ENCODE peak calls at places on chromosomes 2 and 18, in eight cellular contexts. D is adipocyte, N is upper lobe of left lung, Y is neuronal stem cell, G is GM23248, X is right cardiac atrium, P is PC-9, R is cardiac muscle cell. O is an unnamed sample. For H3K27me3, the result is how much of the 10 kb centered on the place peaks cover.

GRCh38 chr2:6694555-6694954 is 171.2 kb downstream of the CMPK2 start:
- DNase-seq in D (no peak), N (no peak), Y (no peak), G (no peak), X (peak), P (no peak), R (no peak), O (no peak)

GRCh38 chr18:73777356-73778051 is 370.1 kb downstream of the FBXO15 start:
- DNase-seq in D (no peak), N (no peak), Y (no peak), G (no peak), X (no peak), P (no peak), R (no peak), O (no peak)

GRCh38 chr2:197946562-197946961 is 142.2 kb downstream of the PLCL1 start:
- DNase-seq in D (peak), N (no peak), Y (peak), G (peak), X (no peak), P (no peak), R (no peak), O (no peak)

GRCh38 chr2:222307978-222308479 is 9.2 kb upstream of the PAX3 start:
- DNase-seq in D (no peak), N (no peak), Y (no peak), G (no peak), X (no peak), P (no peak), R (no peak), O (no peak)

GRCh38 chr2:17857016-17857415 is 21.5 kb upstream of the KCNS3 start:
- DNase-seq in D (peak), N (no peak), Y (no peak), G (peak), X (no peak), P (peak), R (peak), O (no peak)

GRCh38 chr2:46471705-46472104 is 7.7 kb upstream of the TMEM247 start:
- DNase-seq in D (no peak), N (no peak), Y (no peak), G (no peak), X (no peak), P (no peak), R (no peak), O (no peak)

GRCh38 chr2:240932724-240933047 is 26.6 kb downstream of the CROCC2 start:
- DNase-seq in D (no peak), N (no peak), Y (no peak), G (no peak), X (peak), P (no peak), R (no peak), O (no peak)

GRCh38 chr2:25098056-25098455 is 56.2 kb downstream of the EFR3B start:
- DNase-seq in D (no peak), N (no peak), Y (no peak), G (no peak), X (no peak), P (no peak), R (no peak), O (no peak)

GRCh38 chr2:145484443-145485086 is 964.6 kb upstream of the ZEB2 start:
- DNase-seq in D (peak), N (no peak), Y (no peak), G (peak), X (no peak), P (peak), R (peak), O (no peak)

GRCh38 chr2:159077869-159078268 is 109.4 kb downstream of the TANC1 start:
- DNase-seq in D (peak), N (no peak), Y (no peak), G (no peak), X (no peak), P (no peak), R (no peak), O (no peak)

GRCh38 chr2:131567891-131568290 is 40.2 kb downstream of the CCDC74A start:
- DNase-seq in D (no peak), N (no peak), Y (no peak), G (peak), X (no peak), P (no peak), R (peak), O (no peak)

GRCh38 chr2:3959372-3959771 is 256.0 kb downstream of the DCDC2C start:
- DNase-seq in D (peak), N (no peak), Y (peak), G (peak), X (no peak), P (peak), R (peak), O (no peak)

GRCh38 chr2:239253705-239254104 is 147.1 kb downstream of the HDAC4 start:
- DNase-seq in D (no peak), N (no peak), Y (no peak), G (no peak), X (peak), P (no peak), R (no peak), O (no peak)

GRCh38 chr2:144166743-144167142 is 353.2 kb downstream of the ZEB2 start:
- DNase-seq in D (no peak), N (no peak), Y (no peak), G (no peak), X (no peak), P (no peak), R (no peak), O (no peak)

GRCh38 chr2:207763308-207763707 is 6.4 kb downstream of the FZD5 start:
- DNase-seq in D (no peak), N (no peak), Y (no peak), G (no peak), X (no peak), P (no peak), R (no peak), O (no peak)

GRCh38 chr2:230054079-230054478 is 14.6 kb downstream of the SLC16A14 start:
- DNase-seq in D (peak), N (no peak), Y (no peak), G (peak), X (no peak), P (peak), R (peak), O (no peak)

GRCh38 chr2:12421061-12421460 is 295.7 kb upstream of the TRIB2 start:
- DNase-seq in D (no peak), N (no peak), Y (no peak), G (no peak), X (no peak), P (no peak), R (no peak), O (no peak)

GRCh38 chr2:225120175-225120574 is 77.9 kb upstream of the DOCK10 start:
- DNase-seq in D (peak), N (no peak), Y (no peak), G (peak), X (no peak), P (no peak), R (no peak), O (no peak)

GRCh38 chr18:68779169-68779568 is 18.7 kb upstream of the CCDC102B start:
- DNase-seq in D (peak), N (no peak), Y (no peak), G (peak), X (no peak), P (peak), R (peak), O (no peak)

GRCh38 chr2:193584522-193584938 is 1389.8 kb upstream of the TMEFF2 start:
- DNase-seq in D (peak), N (no peak), Y (no peak), G (peak), X (no peak), P (no peak), R (peak), O (no peak)

GRCh38 chr18:61992285-61992684 is 99.5 kb upstream of the RNF152 start:
- DNase-seq in D (peak), N (no peak), Y (no peak), G (peak), X (no peak), P (peak), R (peak), O (no peak)

GRCh38 chr2:190221438-190221837 is 98.2 kb downstream of the HIBCH start:
- DNase-seq in D (no peak), N (no peak), Y (no peak), G (no peak), X (no peak), P (no peak), R (no peak), O (no peak)

GRCh38 chr2:72973566-72974435 is 56.5 kb downstream of the EMX1 start:
- DNase-seq in D (peak), N (peak), Y (peak), G (peak), X (no peak), P (peak), R (peak), O (peak)

GRCh38 chr2:154952346-154953010 is 254.0 kb downstream of the KCNJ3 start:
- DNase-seq in D (no peak), N (no peak), Y (peak), G (no peak), X (no peak), P (no peak), R (no peak), O (no peak)

GRCh38 chr18:56124186-56124585 is 514.2 kb downstream of the TXNL1 start:
- DNase-seq in D (peak), N (no peak), Y (no peak), G (peak), X (no peak), P (no peak), R (peak), O (no peak)

GRCh38 chr2:217459675-217460405 is 543.0 kb downstream of the TNS1 start:
- DNase-seq in D (no peak), N (no peak), Y (no peak), G (peak), X (no peak), P (no peak), R (no peak), O (no peak)

GRCh38 chr2:39603436-39603835 is 62.3 kb upstream of the TMEM178A start:
- DNase-seq in D (peak), N (no peak), Y (no peak), G (peak), X (no peak), P (no peak), R (peak), O (no peak)

GRCh38 chr2:104845552-104845931 is 8.4 kb upstream of the POU3F3 start:
- DNase-seq in D (no peak), N (no peak), Y (no peak), G (no peak), X (no peak), P (no peak), R (no peak), O (no peak)
- H3K27me3 ChIP-seq in D (half or more), N (under half), Y (half or more), G (half or more), X (under half), P (under half), R (half or more), O (under half)

DNA sequence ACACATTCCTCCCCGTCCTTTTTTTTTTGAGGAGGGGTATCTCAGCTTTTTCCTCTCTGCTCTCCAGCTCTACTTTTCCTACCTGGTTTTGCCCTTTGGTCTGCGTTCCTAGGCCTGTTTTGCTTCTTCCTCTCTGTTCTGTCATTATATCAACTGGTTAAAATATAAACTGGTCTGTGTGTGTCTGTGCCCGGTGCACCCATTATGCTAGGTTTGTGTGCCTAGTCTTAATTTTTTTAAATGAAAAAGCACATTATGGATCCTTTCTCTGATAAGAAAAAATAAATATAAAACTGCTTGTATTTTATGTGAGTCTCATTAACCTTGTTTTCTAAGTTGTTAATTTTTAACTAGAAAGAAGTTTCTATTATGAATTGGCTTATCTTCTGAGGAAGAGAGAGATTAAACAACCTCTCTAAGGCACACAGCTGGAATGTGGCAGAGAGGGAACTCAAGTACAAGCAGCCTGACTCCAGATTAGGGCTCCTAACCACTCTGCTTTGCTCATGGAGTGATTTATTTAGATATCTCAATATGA is 17.4 kb downstream of the SLC38A11 start:
- DNase-seq in D (no peak), N (no peak), Y (no peak), G (no peak), X (no peak), P (no peak), R (no peak), O (no peak)
- H3K4me3 ChIP-seq in D (no peak), N (no peak), Y (no peak), G (no peak), X (no peak), P (no peak), R (no peak), O (no peak)

DNA sequence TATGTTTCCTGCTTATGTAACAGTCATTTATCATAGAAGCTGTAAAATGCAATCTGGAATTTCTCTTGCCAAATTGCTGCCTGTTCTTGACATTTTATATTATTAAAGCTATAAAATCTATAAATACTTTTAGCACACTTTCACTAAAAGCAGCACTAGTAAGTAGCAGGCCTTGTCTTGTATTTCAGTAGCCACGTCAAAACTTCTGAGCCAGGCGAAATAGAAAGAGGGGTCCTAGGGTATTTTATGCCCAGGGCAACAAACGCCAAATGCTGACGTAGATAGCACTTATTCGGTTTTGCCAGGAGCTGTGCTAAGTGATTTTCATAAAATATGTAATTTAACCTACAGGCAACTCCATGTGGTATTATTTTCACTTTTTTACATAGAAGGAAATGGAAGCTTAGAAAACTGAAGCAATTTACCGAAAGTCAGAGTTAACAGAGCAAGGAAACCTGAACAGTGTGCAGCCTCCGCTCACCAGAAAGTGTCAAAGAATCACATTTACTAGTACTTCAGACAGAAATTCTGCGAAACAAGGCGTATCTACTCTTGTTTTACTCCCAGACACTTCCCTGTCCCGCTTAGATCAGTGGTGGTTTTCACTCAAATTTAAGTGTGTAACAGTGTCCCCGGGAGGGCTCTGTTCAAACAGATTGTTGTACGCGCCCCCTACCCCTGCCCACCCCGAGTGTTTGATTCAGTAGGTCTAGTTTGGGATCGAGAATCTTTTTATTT is 1.1 kb upstream of the CYP20A1 start:
- DNase-seq in D (no peak), N (no peak), Y (no peak), G (no peak), X (no peak), P (no peak), R (no peak), O (no peak)
- H3K27me3 ChIP-seq in D (under half), N (under half), Y (under half), G (under half), X (under half), P (under half), R (under half), O (under half)

GRCh38 chr18:46656326-46657114 is 500 bp downstream of the LOXHD1 start:
- DNase-seq in D (no peak), N (no peak), Y (no peak), G (no peak), X (no peak), P (no peak), R (no peak), O (no peak)
- H3K4me3 ChIP-seq in D (no peak), N (no peak), Y (no peak), G (no peak), X (no peak), P (no peak), R (no peak), O (no peak)

DNA sequence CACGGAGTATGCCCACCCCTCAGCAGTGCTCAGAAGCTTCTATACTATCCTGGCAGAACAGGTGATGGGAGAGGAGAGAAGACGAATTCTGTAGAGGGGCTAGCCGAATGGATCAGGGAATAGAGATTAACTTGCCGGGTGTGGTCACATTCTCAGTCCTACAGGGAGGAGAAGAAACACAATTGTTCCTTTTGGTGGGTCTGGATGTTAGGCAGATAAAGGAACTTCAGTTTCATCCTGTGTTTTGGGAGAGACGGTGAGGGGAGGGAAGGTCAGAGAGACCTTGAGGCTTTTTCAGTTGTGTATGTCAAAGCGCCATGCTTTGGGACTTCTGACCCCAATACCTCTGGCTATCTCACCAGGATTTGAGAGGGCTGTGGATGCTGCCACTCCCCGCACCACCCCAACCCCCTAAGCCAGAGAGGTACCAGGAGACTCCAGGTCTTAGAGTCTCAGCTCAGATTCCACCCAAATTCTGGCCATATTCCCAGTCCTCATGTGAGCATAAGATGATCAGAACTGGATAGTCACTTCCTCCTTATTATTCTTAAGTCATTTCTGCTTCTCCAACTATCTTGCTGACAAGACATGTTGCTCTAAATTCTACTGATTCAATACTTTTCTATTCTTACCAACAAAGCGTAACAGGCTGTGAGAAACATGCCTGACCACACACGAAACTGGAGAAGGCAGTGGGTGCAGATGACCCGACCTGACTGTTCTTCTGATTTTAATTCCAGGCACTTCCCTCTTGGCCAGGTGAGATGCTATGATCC is 2.2 kb upstream of the TMEM37 start:
- DNase-seq in D (no peak), N (no peak), Y (no peak), G (peak), X (no peak), P (no peak), R (peak), O (no peak)
- H3K27me3 ChIP-seq in D (under half), N (under half), Y (under half), G (under half), X (under half), P (under half), R (under half), O (under half)

GRCh38 chr18:35045808-35046207 is 4.6 kb downstream of the MAPRE2 start:
- DNase-seq in D (no peak), N (no peak), Y (no peak), G (peak), X (no peak), P (no peak), R (peak), O (no peak)
- H3K4me3 ChIP-seq in D (peak), N (no peak), Y (no peak), G (peak), X (no peak), P (no peak), R (no peak), O (no peak)

GRCh38 chr2:218963597-218963996 is 4.1 kb downstream of the CDK5R2 start:
- DNase-seq in D (no peak), N (no peak), Y (no peak), G (no peak), X (no peak), P (no peak), R (peak), O (no peak)
- H3K27me3 ChIP-seq in D (half or more), N (under half), Y (under half), G (under half), X (under half), P (under half), R (half or more), O (under half)

O was measured in Peyer's patch.